ENCODE peak calls at places on chromosome 11, in seven cellular contexts. W, B, G, N, I, F and S are unnamed samples.

GRCh38 chr11:77031599-77031998 is 2.6 kb upstream of the B3GNT6 start:
- DNase-seq in B (no peak), G (no peak), W (no peak), F (no peak), N (no peak), I (no peak), S (no peak)

GRCh38 chr11:2473361-2474058 is 28.7 kb downstream of the KCNQ1 start:
- DNase-seq in I (peak; percentile 50), W (no peak), N (no peak), G (no peak), B (no peak), F (no peak), S (peak; percentile 58)

GRCh38 chr11:1504581-1505290 is 18.2 kb upstream of the MOB2 start:
- DNase-seq in I (no peak), G (no peak), N (no peak), F (no peak), B (no peak), W (no peak), S (no peak)

GRCh38 chr11:115290479-115291390 is 213.5 kb downstream of the CADM1 start:
- DNase-seq in N (no peak), G (no peak), F (no peak), B (no peak), W (no peak), I (no peak), S (no peak)

GRCh38 chr11:2259897-2260451 is 10.4 kb downstream of the ASCL2 start:
- DNase-seq in N (no peak), I (no peak), W (no peak), F (no peak), B (no peak), G (no peak), S (no peak)

GRCh38 chr11:43419460-43419859 is 60.7 kb downstream of the TTC17 start:
- DNase-seq in W (no peak), G (peak; percentile 50), I (peak; percentile 41), F (peak; percentile 59), B (no peak), N (peak; percentile 15), S (peak; percentile 18)

GRCh38 chr11:71302911-71303310 is 50.5 kb upstream of the SHANK2 start:
- DNase-seq in B (peak; percentile 27), N (no peak), G (no peak), F (peak; percentile 29), I (peak; percentile 14), W (no peak), S (no peak)

GRCh38 chr11:8252946-8253345 is 10.7 kb downstream of the LMO1 start:
- DNase-seq in G (no peak), N (no peak), I (no peak), B (peak; percentile 52), W (no peak), F (no peak), S (no peak)

GRCh38 chr11:64120951-64121569 is 44.9 kb downstream of the MACROD1 start:
- DNase-seq in F (no peak), B (no peak), I (no peak), G (no peak), N (no peak), W (no peak), S (peak; percentile 82)

GRCh38 chr11:120067361-120068113 is 70.4 kb downstream of the TRIM29 start:
- DNase-seq in G (no peak), I (no peak), B (peak; percentile 59), W (no peak), F (no peak), N (no peak), S (no peak)

GRCh38 chr11:72589802-72590761 is 84.1 kb downstream of the PDE2A start:
- DNase-seq in F (peak; percentile 89), G (peak; percentile 77), I (peak; percentile 47), W (no peak), N (no peak), B (no peak), S (peak; percentile 46)

GRCh38 chr11:47395225-47396048 is 13.0 kb upstream of the SLC39A13 start:
- DNase-seq in B (no peak), N (no peak), W (no peak), F (no peak), G (no peak), I (no peak), S (no peak)

GRCh38 chr11:94934362-94934761 is 39.0 kb downstream of the CWC15 start:
- DNase-seq in W (no peak), F (peak; percentile 58), N (no peak), G (no peak), I (no peak), B (no peak), S (no peak)

GRCh38 chr11:131691558-131692041 is 321.2 kb downstream of the NTM start:
- DNase-seq in F (peak; percentile 80), G (peak; percentile 60), W (no peak), I (no peak), B (no peak), N (no peak), S (peak; percentile 17)

GRCh38 chr11:118396097-118396501 is 5.3 kb upstream of the ATP5MG start:
- DNase-seq in G (no peak), B (no peak), W (no peak), F (no peak), I (no peak), N (no peak), S (no peak)

GRCh38 chr11:128891912-128892398 is 799 bp downstream of the KCNJ5 start:
- DNase-seq in B (no peak), W (peak; percentile 34), F (peak; percentile 46), I (peak; percentile 65), G (peak; percentile 68), N (no peak), S (peak; percentile 48)

GRCh38 chr11:130478204-130478701 is 29.8 kb downstream of the ADAMTS15 start:
- DNase-seq in B (peak; percentile 89), W (peak; percentile 87), I (peak; percentile 60), F (no peak), G (peak; percentile 37), N (peak; percentile 25), S (peak; percentile 73)

GRCh38 chr11:117970400-117971024 is 15.7 kb upstream of the IL10RA start:
- DNase-seq in G (no peak), I (no peak), N (no peak), B (no peak), W (no peak), F (no peak), S (no peak)

GRCh38 chr11:12430351-12430750 is 53.0 kb downstream of the PARVA start:
- DNase-seq in W (no peak), G (no peak), B (no peak), N (no peak), I (no peak), F (no peak), S (no peak)

GRCh38 chr11:73528877-73529530 is 68.9 kb downstream of the FAM168A start:
- DNase-seq in F (peak; percentile 42), G (no peak), B (no peak), W (no peak), I (no peak), N (no peak), S (no peak)

GRCh38 chr11:43989162-43989961 is 46.9 kb downstream of the C11orf96 start:
- DNase-seq in N (no peak), B (peak; percentile 62), G (peak; percentile 63), F (peak; percentile 24), W (peak; percentile 52), I (no peak), S (peak; percentile 8)

GRCh38 chr11:118051611-118052461 is 25.0 kb upstream of the TMPRSS4 start:
- DNase-seq in W (no peak), N (no peak), G (no peak), F (no peak), I (peak; percentile 27), B (peak; percentile 53), S (no peak)

GRCh38 chr11:104830080-104830479 is 68.2 kb downstream of the CASP12 start:
- DNase-seq in I (no peak), W (no peak), G (no peak), N (no peak), F (no peak), B (no peak), S (no peak)

DNA sequence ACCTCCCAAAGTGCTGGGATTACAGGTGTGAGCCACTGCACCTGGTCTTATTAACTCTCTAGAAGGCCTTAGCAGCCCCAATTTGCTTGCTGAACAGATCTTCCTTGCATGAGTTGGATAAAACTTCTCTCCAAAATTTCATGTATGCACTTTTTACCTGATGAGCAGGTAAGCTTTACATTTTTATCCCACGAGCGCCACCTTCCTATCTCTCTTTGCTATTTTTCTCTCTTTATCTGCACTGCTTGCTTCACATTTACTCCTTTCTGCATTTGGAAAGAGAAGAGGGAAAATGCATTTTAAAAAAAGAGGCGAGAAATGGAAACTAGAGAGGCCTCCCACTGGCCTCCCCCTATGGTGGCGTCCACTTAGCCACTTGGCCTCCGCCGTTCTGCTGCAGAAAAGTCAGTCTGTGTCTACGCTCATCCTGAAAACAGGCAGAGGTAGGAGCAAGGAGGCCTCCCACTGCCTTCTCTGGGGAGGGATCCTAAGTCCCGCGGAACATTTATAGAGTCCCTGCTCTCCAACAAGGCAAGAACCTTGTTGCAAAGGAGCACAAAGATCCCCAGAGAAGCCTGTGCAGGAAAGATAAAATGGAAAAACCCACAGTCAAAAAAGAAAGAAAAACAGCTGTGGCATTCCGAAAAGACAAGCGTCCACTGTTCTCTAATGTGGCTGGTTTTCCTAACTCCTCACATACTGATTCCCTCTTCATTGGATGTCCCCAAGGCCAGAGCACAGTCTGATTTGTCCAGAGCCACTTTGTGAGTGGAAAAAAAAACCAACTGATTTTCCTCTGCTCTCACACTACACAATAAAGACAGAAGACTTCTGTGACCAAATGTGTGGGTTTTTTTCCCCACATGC is 62.2 kb upstream of the INCENP start:
- DNase-seq in F (peak; percentile 57), W (no peak), N (no peak), B (no peak), G (no peak), I (no peak), S (peak; percentile 16)
- TF ChIP-seq CTCF in F (peak; percentile 51), W (no peak), N (no peak), B (no peak), G (peak; percentile 34), I (no peak), S (peak; percentile 37)

GRCh38 chr11:46343520-46343919 is 3.7 kb upstream of the DGKZ start:
- DNase-seq in B (no peak), W (no peak), G (no peak), N (no peak), I (no peak), F (peak; percentile 56), S (no peak)
- H3K27ac ChIP-seq in B (no peak overlapping the region), W (no peak overlapping the region), G (no peak overlapping the region), N (no peak overlapping the region), I (no peak overlapping the region), F (peak overlapping the region; percentile 84), S (no peak overlapping the region)

GRCh38 chr11:40998888-40999287 is 460.6 kb downstream of the LRRC4C start:
- DNase-seq in I (no peak), N (no peak), W (no peak), B (no peak), F (no peak), G (no peak), S (no peak)

GRCh38 chr11:41003339-41003992 is 456.0 kb downstream of the LRRC4C start:
- DNase-seq in W (no peak), B (no peak), F (no peak), I (no peak), N (no peak), G (no peak), S (no peak)
- H3K36me3 ChIP-seq in W (no peaks in the 10 kb centered on the region), B (no peaks in the 10 kb centered on the region), F (no peaks in the 10 kb centered on the region), I (no peaks in the 10 kb centered on the region), N (no peaks in the 10 kb centered on the region), G (no peaks in the 10 kb centered on the region), S (no peaks in the 10 kb centered on the region)

GRCh38 chr11:113538801-113539200 is 63.6 kb upstream of the DRD2 start:
- DNase-seq in N (no peak), W (no peak), B (no peak), F (no peak), G (no peak), I (no peak), S (no peak)

GRCh38 chr11:113542420-113542819 is 67.2 kb upstream of the DRD2 start:
- DNase-seq in F (no peak), G (no peak), I (no peak), N (no peak), B (no peak), W (no peak), S (no peak)

GRCh38 chr11:113540416-113541330 is 65.5 kb upstream of the DRD2 start:
- DNase-seq in W (no peak), I (no peak), G (no peak), B (no peak), F (peak; percentile 77), N (no peak), S (no peak)
- TF ChIP-seq CTCF in W (no peak), I (no peak), G (no peak), B (no peak), F (peak; percentile 43), N (no peak), S (no peak)